ENCODE peak calls at places on chromosomes 6 and 20, in nine cellular contexts. M, U, X, B, H, F, E, W and N are unnamed samples. For H3K4me1 and H3K9me3, the result is how much of the 10 kb centered on the place peaks cover.

GRCh38 chr6:7541175-7542064 is at the start of gene DSP:
- DNase-seq in H (peak), X (peak), U (no peak), M (peak), F (peak), B (peak), W (no peak), E (peak), N (no peak)

GRCh38 chr6:31142356-31142755 is 3.5 kb upstream of the PSORS1C2 start:
- DNase-seq in F (no peak), E (no peak), W (no peak), X (no peak), U (no peak), B (no peak), H (peak), M (peak), N (no peak)

GRCh38 chr20:5654557-5654956 is 95.6 kb upstream of the SHLD1 start:
- DNase-seq in F (peak), U (no peak), H (no peak), W (peak), B (no peak), M (no peak), X (peak), E (no peak), N (no peak)

GRCh38 chr20:36074983-36075382 is 79.6 kb upstream of the EPB41L1 start:
- DNase-seq in M (no peak), X (no peak), W (no peak), B (no peak), E (no peak), U (no peak), H (no peak), F (no peak), N (no peak)

GRCh38 chr6:47434372-47435253 is 43.0 kb upstream of the CD2AP start:
- DNase-seq in B (no peak), F (no peak), W (no peak), E (no peak), M (no peak), H (no peak), X (no peak), U (no peak), N (no peak)

GRCh38 chr20:47704746-47705496 is 80.4 kb downstream of the SULF2 start:
- DNase-seq in M (peak), X (no peak), U (no peak), H (no peak), W (no peak), B (peak), E (no peak), F (no peak), N (no peak)

GRCh38 chr6:132084811-132085509 is 133.8 kb upstream of the CCN2 start:
- DNase-seq in U (no peak), H (no peak), F (peak), X (peak), B (no peak), W (peak), E (no peak), M (no peak), N (no peak)

GRCh38 chr6:73516712-73517489 is 3.9 kb downstream of the EEF1A1 start:
- DNase-seq in X (peak), F (peak), W (peak), M (no peak), B (no peak), H (no peak), E (peak), U (peak), N (no peak)

GRCh38 chr6:143745160-143746133 is 67.7 kb downstream of the PHACTR2 start:
- DNase-seq in U (no peak), M (no peak), E (no peak), X (peak), F (peak), H (peak), B (peak), W (peak), N (no peak)

GRCh38 chr6:16505711-16506362 is 255.4 kb downstream of the ATXN1 start:
- DNase-seq in F (peak), M (no peak), H (no peak), U (no peak), X (no peak), E (no peak), B (peak), W (peak), N (no peak)

GRCh38 chr20:46348972-46349741 is 40.9 kb upstream of the CDH22 start:
- DNase-seq in B (peak), H (peak), U (peak), E (peak), M (peak), W (peak), F (peak), X (peak), N (no peak)

GRCh38 chr6:15663057-15663638 is 320 bp upstream of the DTNBP1 start:
- DNase-seq in M (no peak), E (peak), U (no peak), H (no peak), B (peak), W (peak), F (peak), X (peak), N (no peak)

GRCh38 chr6:119350202-119351004 is 842 bp upstream of the MAN1A1 start:
- DNase-seq in B (no peak), E (no peak), F (peak), X (peak), M (no peak), W (peak), H (no peak), U (peak), N (no peak)

GRCh38 chr6:130537447-130537846 is 171.6 kb downstream of the TMEM200A start:
- DNase-seq in W (no peak), U (no peak), B (no peak), H (no peak), X (no peak), F (no peak), M (no peak), E (no peak), N (no peak)

GRCh38 chr6:63441266-63441956 is 121.6 kb upstream of the LGSN start:
- DNase-seq in M (no peak), U (peak), E (peak), F (no peak), W (no peak), B (no peak), X (no peak), H (peak), N (no peak)

GRCh38 chr6:118377711-118378414 is 170.2 kb upstream of the PLN start:
- DNase-seq in E (no peak), B (no peak), U (no peak), H (peak), X (no peak), W (no peak), M (peak), F (no peak), N (no peak)

DNA sequence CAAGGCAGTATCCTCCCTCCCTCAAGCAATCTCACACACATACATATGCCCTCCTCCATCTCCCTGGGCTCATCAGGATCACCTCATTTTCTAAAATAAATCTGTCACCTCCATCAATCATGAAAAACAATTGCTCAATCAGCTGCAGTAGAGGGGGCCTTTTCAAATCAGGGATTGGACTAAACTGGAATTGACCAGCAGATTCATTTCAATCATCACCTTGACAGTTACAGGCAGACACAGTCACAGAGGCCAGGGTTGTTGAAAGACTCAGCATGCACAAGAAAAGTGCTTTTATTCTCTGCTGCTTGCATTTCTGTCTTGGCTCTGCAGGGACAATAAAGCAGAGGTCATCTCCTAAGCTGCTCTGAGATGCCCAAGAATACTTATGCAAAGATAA is 539.4 kb downstream of the PTPRT start:
- DNase-seq in E (no peak), U (no peak), W (no peak), X (no peak), H (no peak), F (no peak), B (no peak), M (no peak), N (no peak)
- H3K4me1 ChIP-seq in E (under half), U (under half), W (under half), X (under half), H (under half), F (under half), B (under half), M (under half), N (under half)

DNA sequence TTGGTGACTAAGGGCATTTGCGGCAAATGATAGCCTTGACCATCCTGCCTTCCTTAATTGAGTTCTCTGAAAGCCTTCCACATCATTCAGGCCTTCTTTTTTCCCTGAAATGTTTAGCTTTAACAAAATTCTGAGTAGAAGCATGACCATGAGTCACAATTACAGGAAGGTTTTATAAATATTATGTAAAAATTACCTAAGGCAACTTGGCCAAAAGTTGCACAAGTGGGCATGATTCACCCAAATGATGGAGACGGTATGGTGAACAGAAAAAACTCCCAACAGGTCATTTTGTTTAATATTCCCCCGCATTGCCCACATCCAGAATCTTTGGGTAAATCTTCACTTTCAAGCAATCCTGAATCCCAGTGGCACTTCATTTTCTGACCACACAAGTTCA is 37.0 kb downstream of the MC3R start:
- DNase-seq in F (peak), X (no peak), W (no peak), U (no peak), E (no peak), M (no peak), H (no peak), B (no peak), N (no peak)
- H3K9me3 ChIP-seq in F (under half), X (under half), W (under half), U (under half), E (under half), M (under half), H (half or more), B (under half), N (under half)

GRCh38 chr6:112207131-112207530 is 47.2 kb downstream of the LAMA4 start:
- DNase-seq in W (no peak), B (no peak), F (peak), E (no peak), H (no peak), X (no peak), U (no peak), M (no peak), N (no peak)

GRCh38 chr6:112202639-112203341 is 51.6 kb downstream of the LAMA4 start:
- DNase-seq in H (no peak), M (no peak), E (no peak), B (no peak), F (peak), W (no peak), U (no peak), X (peak), N (no peak)

GRCh38 chr6:112203577-112204349 is 50.6 kb downstream of the LAMA4 start:
- DNase-seq in H (no peak), E (no peak), X (peak), U (no peak), B (no peak), M (no peak), W (peak), F (peak), N (no peak)

GRCh38 chr6:112205521-112206458 is 48.6 kb downstream of the LAMA4 start:
- DNase-seq in M (no peak), H (peak), U (no peak), B (no peak), F (peak), E (no peak), X (peak), W (peak), N (no peak)

DNA sequence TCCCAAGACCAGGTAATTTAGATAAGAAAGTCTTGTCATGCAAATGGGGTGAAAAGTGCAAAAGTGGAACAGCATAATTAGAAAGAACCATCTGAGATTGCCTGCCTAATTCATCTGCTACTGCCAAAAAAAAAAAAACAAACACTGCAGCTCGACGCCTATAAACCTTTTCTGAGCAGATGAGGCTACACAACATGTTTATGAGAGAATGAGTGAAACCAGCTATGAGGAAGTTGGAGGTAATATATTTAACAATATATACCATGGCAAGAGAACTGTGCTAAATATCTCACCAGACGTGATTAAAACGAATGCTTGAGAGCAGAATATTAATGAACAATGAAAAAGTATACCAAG is 50.0 kb downstream of the LAMA4 start:
- DNase-seq in W (no peak), B (no peak), X (no peak), E (no peak), U (no peak), M (no peak), F (peak), H (no peak), N (no peak)
- H3K4me1 ChIP-seq in W (under half), B (under half), X (half or more), E (under half), U (under half), M (under half), F (half or more), H (under half), N (under half)

GRCh38 chr20:29741594-29741893 is 1515.9 kb upstream of the DEFB115 start:
- DNase-seq in M (no peak), H (peak), U (no peak), E (no peak), B (no peak), F (no peak), W (no peak), X (no peak), N (no peak)

GRCh38 chr20:29743101-29743931 is 1514.1 kb upstream of the DEFB115 start:
- DNase-seq in E (no peak), X (no peak), U (no peak), H (peak), F (no peak), W (no peak), M (peak), B (no peak), N (no peak)

GRCh38 chr20:29740951-29741593 is 1516.4 kb upstream of the DEFB115 start:
- DNase-seq in E (no peak), M (peak), B (no peak), H (peak), F (no peak), U (no peak), W (no peak), X (no peak), N (no peak)

GRCh38 chr20:29742699-29743100 is 1514.8 kb upstream of the DEFB115 start:
- DNase-seq in B (no peak), W (no peak), U (no peak), H (peak), E (no peak), X (no peak), F (no peak), M (no peak), N (no peak)

DNA sequence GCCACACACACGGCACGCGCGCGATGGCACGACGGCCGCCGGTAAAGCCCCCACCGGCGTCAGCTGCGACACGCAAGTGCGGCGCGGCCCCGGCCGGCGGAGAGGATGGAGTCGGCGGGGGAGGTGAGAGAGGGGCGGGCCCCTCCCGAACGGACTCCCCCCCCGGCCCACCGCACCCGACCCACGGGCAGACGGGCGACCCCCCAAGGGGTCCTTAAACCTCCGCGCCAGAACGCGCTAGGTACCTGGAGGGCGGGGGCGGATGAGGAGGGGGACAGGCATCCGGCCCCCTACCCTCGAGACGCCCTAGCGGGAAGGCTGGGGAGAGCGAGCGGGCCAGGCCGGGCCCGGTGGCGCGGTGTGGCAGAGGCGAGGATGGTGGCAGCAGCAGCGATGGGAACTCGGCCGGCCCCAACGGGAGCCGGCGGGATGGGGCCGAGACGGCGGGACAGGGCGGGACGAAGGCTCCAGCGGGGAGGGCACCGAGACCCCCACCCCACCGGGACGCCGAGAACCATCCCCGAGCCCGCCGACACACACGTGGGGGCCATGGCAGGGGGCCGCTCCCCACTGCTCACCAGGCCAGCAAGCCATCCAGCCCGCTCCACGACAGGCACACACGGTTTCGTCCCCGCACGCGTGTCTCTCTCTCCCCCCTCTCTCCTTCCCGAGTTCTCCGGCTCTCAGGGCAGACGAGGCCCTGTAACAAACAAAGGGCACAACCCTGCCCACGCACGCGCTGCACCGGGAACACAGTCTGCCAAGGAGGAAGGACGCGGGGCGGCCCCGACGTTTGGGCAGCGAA is 1515.4 kb upstream of the DEFB115 start:
- DNase-seq in M (peak), F (no peak), E (no peak), B (no peak), X (no peak), U (no peak), H (peak), W (no peak), N (no peak)
- H3K9me3 ChIP-seq in M (under half), F (under half), E (under half), B (under half), X (under half), U (under half), H (under half), W (under half), N (under half)

DNA sequence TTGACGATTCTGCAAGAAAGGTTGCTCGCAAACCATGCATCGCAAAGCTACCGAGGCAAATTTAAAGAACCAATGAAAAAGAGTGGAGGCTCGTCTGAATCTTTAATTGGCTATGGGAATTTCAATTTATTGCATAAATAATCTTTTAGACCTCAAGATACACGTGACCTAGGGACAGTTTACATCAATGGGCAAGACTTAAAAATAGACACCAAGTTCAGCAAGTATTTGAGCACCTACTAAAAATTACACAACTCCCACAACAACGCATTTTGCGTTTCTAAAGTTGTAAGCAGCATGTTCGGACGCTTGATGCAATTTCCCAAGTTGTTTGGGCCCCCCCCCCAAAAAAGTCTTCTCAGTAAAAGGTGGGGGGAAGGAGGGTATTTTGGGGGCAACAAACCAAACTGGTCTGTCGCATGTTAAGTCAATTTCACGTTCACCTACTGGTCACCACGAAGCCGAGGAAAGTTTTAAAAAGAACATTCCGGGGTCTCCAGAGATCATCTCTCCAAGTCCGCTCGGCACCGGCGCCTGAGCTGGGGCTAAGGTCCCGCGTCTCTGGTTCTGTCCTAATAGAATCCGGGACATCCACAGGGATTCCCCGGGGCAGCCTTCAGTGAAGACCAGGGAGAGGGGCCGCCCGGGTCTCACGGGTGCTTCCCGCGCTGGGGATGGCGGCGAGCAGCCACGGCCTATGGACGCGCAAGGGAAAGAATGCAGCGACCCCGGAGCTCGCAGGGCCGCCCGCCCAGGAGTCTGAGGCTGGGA is 814 bp downstream of the SNX5 start:
- DNase-seq in F (peak), X (peak), W (peak), M (no peak), E (no peak), H (no peak), U (peak), B (no peak), N (no peak)
- H3K4me1 ChIP-seq in F (half or more), X (under half), W (under half), M (half or more), E (half or more), H (under half), U (under half), B (under half), N (half or more)

DNA sequence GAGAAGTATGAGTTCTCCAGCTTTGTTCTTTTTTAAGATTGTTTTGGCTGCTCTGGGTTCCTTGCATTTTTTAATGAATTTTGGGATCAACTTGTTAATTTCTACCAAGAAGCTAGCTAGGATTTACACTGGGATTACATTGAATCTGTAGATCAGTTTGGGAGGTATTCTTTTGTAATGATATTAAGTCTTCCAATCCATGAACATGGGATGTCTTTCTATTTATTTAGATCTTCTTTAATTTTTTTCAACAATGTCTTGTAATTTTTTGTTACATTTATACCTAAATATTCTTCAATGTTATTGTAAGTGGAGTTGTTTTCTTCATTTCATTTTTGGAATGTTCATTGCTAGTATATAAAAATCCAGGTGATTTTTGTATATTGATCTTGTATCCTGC is 12.5 kb downstream of the PRIM2 start:
- DNase-seq in W (no peak), U (no peak), M (no peak), E (no peak), B (no peak), X (no peak), F (no peak), H (no peak), N (no peak)
- H3K9me3 ChIP-seq in W (under half), U (half or more), M (under half), E (under half), B (under half), X (under half), F (under half), H (half or more), N (under half)

DNA sequence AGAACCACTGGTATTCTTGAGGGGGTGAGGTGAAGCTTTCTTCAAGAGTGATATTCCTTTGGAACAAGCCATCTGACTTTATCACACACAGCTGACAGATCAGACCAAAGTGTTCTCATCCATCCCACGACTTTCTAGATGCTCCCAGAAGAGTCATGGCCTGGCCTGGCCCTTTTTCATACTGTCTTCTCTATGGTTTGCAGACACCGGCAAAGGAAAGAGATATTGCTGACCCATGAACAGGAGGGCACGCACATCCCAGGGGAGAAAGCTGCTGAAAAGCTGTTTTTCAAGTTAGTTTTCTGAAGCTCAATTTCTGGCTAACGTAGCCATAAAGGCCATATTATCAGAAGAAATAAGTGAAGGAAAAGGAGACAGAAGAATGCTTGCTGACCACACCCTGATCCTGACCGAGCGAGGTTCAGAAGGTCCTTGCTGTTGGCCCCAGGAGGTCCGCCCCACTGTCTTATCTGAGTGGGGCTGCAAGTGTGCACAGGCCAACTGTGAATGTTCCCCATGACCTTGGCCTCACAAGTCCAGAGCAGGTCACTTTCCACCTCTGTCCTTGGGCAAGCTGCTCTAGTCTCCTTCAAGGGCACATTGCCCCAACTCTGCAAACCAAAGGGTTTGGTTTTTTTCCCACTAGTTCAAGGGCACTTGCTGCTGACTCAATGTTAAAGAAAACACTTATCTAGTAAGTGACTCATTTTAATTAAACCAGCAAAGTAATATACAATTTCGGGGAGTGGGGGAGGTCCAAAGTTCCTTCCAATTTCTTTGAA is 2.0 kb downstream of the ACSS1 start:
- DNase-seq in F (peak), W (peak), U (no peak), B (peak), X (peak), H (no peak), M (no peak), E (no peak), N (no peak)
- H3K4me1 ChIP-seq in F (under half), W (under half), U (under half), B (under half), X (under half), H (under half), M (half or more), E (half or more), N (half or more)